ENCODE peak calls at places on chromosome 5, in seven cellular contexts. Z is neural progenitor cell, S is thoracic aorta, I is A549, W is sigmoid colon, V is keratinocyte, Y is SK-N-SH. C is an unnamed sample.

GRCh38 chr5:109649371-109649770 is 40.4 kb upstream of the MAN2A1 start:
- DNase-seq in Z (peak; percentile 19), S (no peak), I (no peak), W (no peak), V (no peak), Y (no peak), C (no peak)

GRCh38 chr5:145158654-145159199 is 676.4 kb downstream of the PRELID2 start:
- DNase-seq in Z (peak; percentile 44), S (no peak), I (no peak), W (no peak), V (no peak), Y (no peak), C (no peak)

GRCh38 chr5:78586251-78586650 is 62.3 kb downstream of the LHFPL2 start:
- DNase-seq in Z (no peak), S (no peak), I (peak; percentile 33), W (no peak), V (peak; percentile 90), Y (no peak), C (no peak)

GRCh38 chr5:14165375-14166091 is 22.4 kb downstream of the TRIO start:
- DNase-seq in Z (no peak), S (no peak), I (peak; percentile 90), W (no peak), V (no peak), Y (no peak), C (no peak)

GRCh38 chr5:130282044-130282443 is 377.8 kb downstream of the CHSY3 start:
- DNase-seq in Z (no peak), S (no peak), I (no peak), W (no peak), V (no peak), Y (no peak), C (peak; percentile 66)

GRCh38 chr5:82147860-82148573 is 130.1 kb downstream of the RPS23 start:
- DNase-seq in Z (no peak), S (no peak), I (no peak), W (no peak), V (no peak), Y (no peak), C (no peak)

GRCh38 chr5:148998174-148998797 is 64.6 kb downstream of the SH3TC2 start:
- DNase-seq in Z (peak; percentile 73), S (no peak), I (peak; percentile 65), W (no peak), V (no peak), Y (peak; percentile 38), C (no peak)

GRCh38 chr5:163434410-163434866 is 3.0 kb upstream of the CCNG1 start:
- DNase-seq in Z (no peak), S (no peak), I (peak; percentile 23), W (no peak), V (peak; percentile 19), Y (no peak), C (no peak)

GRCh38 chr5:112549605-112550161 is 130.6 kb upstream of the EPB41L4A start:
- DNase-seq in Z (no peak), S (no peak), I (no peak), W (no peak), V (no peak), Y (no peak), C (no peak)

GRCh38 chr5:42495908-42496307 is 72.7 kb downstream of the GHR start:
- DNase-seq in Z (no peak), S (no peak), I (no peak), W (no peak), V (no peak), Y (no peak), C (no peak)

GRCh38 chr5:94916619-94917018 is 298.1 kb downstream of the SLF1 start:
- DNase-seq in Z (no peak), S (no peak), I (no peak), W (no peak), V (no peak), Y (no peak), C (no peak)

GRCh38 chr5:126971455-126972019 is 58.8 kb downstream of the MARCHF3 start:
- DNase-seq in Z (no peak), S (no peak), I (no peak), W (no peak), V (no peak), Y (no peak), C (no peak)

GRCh38 chr5:175691761-175692160 is 33.9 kb downstream of the HRH2 start:
- DNase-seq in Z (no peak), S (no peak), I (no peak), W (peak; percentile 35), V (no peak), Y (no peak), C (peak; percentile 12)

DNA sequence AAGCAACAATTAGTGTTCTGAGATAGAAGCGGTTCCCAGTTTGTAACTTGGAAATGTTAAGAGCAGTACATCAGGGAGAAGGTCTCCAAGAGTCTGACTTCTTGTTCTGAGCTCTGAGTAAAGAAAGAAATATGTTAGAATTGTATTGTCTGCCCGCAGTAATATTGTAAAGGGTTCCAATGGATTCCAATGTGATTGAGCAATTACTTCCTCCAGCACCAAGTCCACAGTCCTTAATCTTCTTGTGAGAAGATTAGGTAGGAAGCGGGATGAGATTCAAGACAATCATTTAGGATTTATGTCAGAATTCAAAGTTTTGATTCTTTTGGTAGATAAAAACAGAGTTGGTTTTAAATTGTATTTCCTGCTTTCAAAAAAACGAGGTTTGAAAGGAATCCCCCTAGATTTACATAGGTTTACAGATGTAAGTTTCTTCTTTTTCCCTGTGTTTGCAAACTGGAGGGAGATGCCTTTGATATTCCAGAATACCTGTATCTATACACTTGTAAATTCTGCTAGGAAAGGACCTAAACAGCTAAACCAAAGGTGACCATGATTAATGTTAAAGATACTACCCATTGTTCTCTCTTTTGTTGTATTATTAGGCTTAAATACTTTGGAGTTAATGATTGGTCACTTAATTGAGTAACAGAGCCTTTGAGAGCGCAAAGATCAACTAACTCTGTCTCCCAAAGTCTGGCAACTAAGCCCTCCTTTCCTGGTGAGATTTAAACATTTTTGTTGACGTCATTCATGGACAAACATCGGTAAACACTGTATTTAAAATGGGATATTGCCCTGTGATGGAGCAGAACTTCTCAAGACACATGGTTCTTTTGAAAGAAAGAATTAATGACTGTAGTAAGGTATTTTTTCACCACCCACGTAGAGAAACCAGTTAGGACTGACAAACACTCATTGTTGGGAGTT is 4.3 kb downstream of the VCAN start:
- DNase-seq in Z (peak; percentile 25), S (no peak), I (peak; percentile 48), W (no peak), V (no peak), Y (no peak), C (no peak)
- H3K4me3 ChIP-seq in Z (peak overlapping the region; percentile 83), S (peak overlapping the region; percentile 79), I (no peak overlapping the region), W (no peak overlapping the region), V (no peak overlapping the region), Y (peak overlapping the region; percentile 67), C (peak overlapping the region; percentile 77)

GRCh38 chr5:35835796-35836742 is 20.6 kb upstream of the IL7R start:
- DNase-seq in Z (no peak), S (no peak), I (no peak), W (no peak), V (no peak), Y (no peak), C (no peak)
- H3K27ac ChIP-seq in Z (no peak overlapping the region), S (no peak overlapping the region), I (no peak overlapping the region), W (no peak overlapping the region), V (no peak overlapping the region), Y (no peak overlapping the region), C (no peak overlapping the region)

GRCh38 chr5:122815218-122815767 is 30.1 kb upstream of the SNX24 start:
- DNase-seq in Z (no peak), S (no peak), I (no peak), W (no peak), V (no peak), Y (no peak), C (no peak)

GRCh38 chr5:122805481-122805880 is 30.6 kb downstream of the SNX2 start:
- DNase-seq in Z (no peak), S (no peak), I (peak; percentile 2), W (no peak), V (peak; percentile 1), Y (no peak), C (no peak)

DNA sequence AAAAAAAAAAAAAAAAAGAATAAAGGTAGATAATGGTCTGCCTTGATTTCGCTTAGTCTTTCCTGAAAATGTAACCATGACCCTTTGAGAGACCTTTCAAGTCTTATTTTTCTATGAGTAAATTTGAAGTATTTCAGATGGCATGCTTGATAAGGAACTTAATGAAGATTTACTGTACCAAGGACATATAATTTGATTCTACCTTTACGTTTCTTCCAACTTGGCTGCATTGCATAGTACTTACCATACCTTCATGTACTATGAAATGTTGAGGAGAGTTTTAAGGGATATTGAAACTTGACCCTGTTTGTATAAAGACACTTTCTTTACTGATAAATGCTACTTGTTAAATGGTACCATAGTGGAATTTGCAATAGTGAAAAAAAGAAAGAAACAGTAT is 35.0 kb upstream of the SNX24 start:
- DNase-seq in Z (no peak), S (no peak), I (no peak), W (no peak), V (no peak), Y (no peak), C (no peak)
- H3K4me3 ChIP-seq in Z (no peak overlapping the region), S (no peak overlapping the region), I (no peak overlapping the region), W (no peak overlapping the region), V (no peak overlapping the region), Y (no peak overlapping the region), C (no peak overlapping the region)

GRCh38 chr5:34672196-34672595 is 16.1 kb downstream of the RAI14 start:
- DNase-seq in Z (no peak), S (no peak), I (no peak), W (no peak), V (no peak), Y (no peak), C (no peak)
- H3K27ac ChIP-seq in Z (no peak overlapping the region), S (peak overlapping the region; percentile 93), I (no peak overlapping the region), W (peak overlapping the region; percentile 83), V (no peak overlapping the region), Y (no peak overlapping the region), C (no peak overlapping the region)

GRCh38 chr5:177510567-177511053 is 984 bp upstream of the DOK3 start:
- DNase-seq in Z (no peak), S (no peak), I (no peak), W (no peak), V (no peak), Y (no peak), C (no peak)
- H3K4me3 ChIP-seq in Z (no peak overlapping the region), S (no peak overlapping the region), I (no peak overlapping the region), W (no peak overlapping the region), V (no peak overlapping the region), Y (no peak overlapping the region), C (no peak overlapping the region)

GRCh38 chr5:56475689-56476486 is 242.8 kb upstream of the ANKRD55 start:
- DNase-seq in Z (no peak), S (no peak), I (no peak), W (no peak), V (no peak), Y (no peak), C (no peak)
- H3K27ac ChIP-seq in Z (no peak overlapping the region), S (peak overlapping the region; percentile 52), I (no peak overlapping the region), W (no peak overlapping the region), V (no peak overlapping the region), Y (peak overlapping the region; percentile 43), C (no peak overlapping the region)

C was measured in tibial artery.